ENCODE peak calls at places on chromosomes 1 and 21, in four cellular contexts. K is HL-60; S is stimulated activated CD8-positive, alpha-beta memory T cell treated with anti-CD3 and anti-CD28 coated beads, Interleukin-4, amount 100 ng/mL, for 4 hours; N is AG08395. J is an unnamed sample.

GRCh38 chr1:208374391-208374941 is 130.3 kb upstream of the PLXNA2 start:
- DNase-seq in S (no peak), N (no peak), K (no peak), J (no peak)

GRCh38 chr1:204254031-204254661 is 40.4 kb upstream of the GOLT1A start:
- DNase-seq in K (peak), N (peak), S (no peak), J (no peak)

GRCh38 chr1:41918450-41919043 is at the start of gene HIVEP3:
- DNase-seq in S (no peak), N (peak), K (no peak), J (peak)

GRCh38 chr1:156259805-156260204 is 11.9 kb upstream of the PAQR6 start:
- DNase-seq in K (no peak), N (no peak), S (no peak), J (no peak)

GRCh38 chr1:12276225-12276624 is 46.4 kb downstream of the VPS13D start:
- DNase-seq in S (no peak), K (peak), N (peak), J (no peak)

GRCh38 chr21:29991624-29992023 is 51.8 kb upstream of the GRIK1 start:
- DNase-seq in N (no peak), K (no peak), S (no peak), J (no peak)

GRCh38 chr21:38921511-38922215 is 115.9 kb downstream of the ETS2 start:
- DNase-seq in N (no peak), K (no peak), S (no peak), J (no peak)

GRCh38 chr1:227886993-227887696 is 60.6 kb downstream of the WNT9A start:
- DNase-seq in K (no peak), N (peak), S (no peak), J (no peak)

GRCh38 chr21:45947716-45948255 is 33.8 kb upstream of the COL6A1 start:
- DNase-seq in K (no peak), S (no peak), N (no peak), J (no peak)

GRCh38 chr1:44831516-44831915 is 11.5 kb downstream of the PTCH2 start:
- DNase-seq in S (no peak), K (no peak), N (no peak), J (no peak)

J was measured in cerebellar nuclear complex.